ENCODE peak calls at places on chromosomes 13 and 19, in five cellular contexts. One of them, this sample, is unnamed.

GRCh38 chr13:52025475-52026245 is 1.2 kb downstream of the UTP14C start:
- DNase-seq in tibial nerve: no peak
- DNase-seq in suprapubic skin: no peak
- DNase-seq in SK-N-SH: no peak
- DNase-seq in upper lobe of left lung: peak; percentile 23
- DNase-seq in this sample: no peak

GRCh38 chr19:35352448-35353304 is 5.0 kb downstream of the FFAR1 start:
- DNase-seq in suprapubic skin: no peak
- DNase-seq in SK-N-SH: peak; percentile 85
- DNase-seq in upper lobe of left lung: peak; percentile 79
- DNase-seq in tibial nerve: peak; percentile 23
- DNase-seq in this sample: peak; percentile 81

GRCh38 chr19:1365306-1365963 is 18.3 kb upstream of the NDUFS7 start:
- DNase-seq in SK-N-SH: no peak
- DNase-seq in upper lobe of left lung: no peak
- DNase-seq in tibial nerve: no peak
- DNase-seq in suprapubic skin: no peak
- DNase-seq in this sample: no peak

GRCh38 chr13:42354246-42355117 is 82.5 kb downstream of the AKAP11 start:
- DNase-seq in tibial nerve: no peak
- DNase-seq in upper lobe of left lung: no peak
- DNase-seq in SK-N-SH: no peak
- DNase-seq in suprapubic skin: no peak
- DNase-seq in this sample: no peak

GRCh38 chr13:101307181-101307701 is 109.1 kb downstream of the NALCN start:
- DNase-seq in upper lobe of left lung: no peak
- DNase-seq in SK-N-SH: no peak
- DNase-seq in suprapubic skin: no peak
- DNase-seq in tibial nerve: no peak
- DNase-seq in this sample: no peak

GRCh38 chr13:97280478-97280877 is 58.3 kb downstream of the MBNL2 start:
- DNase-seq in suprapubic skin: no peak
- DNase-seq in SK-N-SH: peak; percentile 33
- DNase-seq in tibial nerve: no peak
- DNase-seq in upper lobe of left lung: no peak
- DNase-seq in this sample: no peak

GRCh38 chr13:20546559-20546958 is 20.4 kb upstream of the IFT88 start:
- DNase-seq in suprapubic skin: no peak
- DNase-seq in tibial nerve: no peak
- DNase-seq in upper lobe of left lung: no peak
- DNase-seq in SK-N-SH: no peak
- DNase-seq in this sample: no peak

GRCh38 chr19:18233224-18233825 is 7.1 kb upstream of the PDE4C start:
- DNase-seq in upper lobe of left lung: peak; percentile 41
- DNase-seq in suprapubic skin: no peak
- DNase-seq in tibial nerve: no peak
- DNase-seq in SK-N-SH: peak; percentile 83
- DNase-seq in this sample: no peak

GRCh38 chr13:98507060-98507797 is 69.7 kb downstream of the STK24 start:
- DNase-seq in upper lobe of left lung: peak; percentile 60
- DNase-seq in SK-N-SH: peak; percentile 55
- DNase-seq in tibial nerve: peak; percentile 60
- DNase-seq in suprapubic skin: no peak
- DNase-seq in this sample: peak; percentile 83

GRCh38 chr13:30463820-30464495 is 1.8 kb downstream of the HMGB1 start:
- DNase-seq in SK-N-SH: no peak
- DNase-seq in upper lobe of left lung: peak; percentile 65
- DNase-seq in suprapubic skin: peak; percentile 83
- DNase-seq in tibial nerve: peak; percentile 50
- DNase-seq in this sample: peak; percentile 76

GRCh38 chr19:8361921-8362793 is 1.8 kb upstream of the ANGPTL4 start:
- DNase-seq in SK-N-SH: peak; percentile 84
- DNase-seq in tibial nerve: peak; percentile 92
- DNase-seq in upper lobe of left lung: peak; percentile 97
- DNase-seq in suprapubic skin: peak; percentile 96
- DNase-seq in this sample: peak; percentile 99

GRCh38 chr19:12782424-12783225 is 7.3 kb upstream of the HOOK2 start:
- DNase-seq in tibial nerve: peak; percentile 81
- DNase-seq in upper lobe of left lung: peak; percentile 85
- DNase-seq in suprapubic skin: peak; percentile 92
- DNase-seq in SK-N-SH: peak; percentile 90
- DNase-seq in this sample: peak; percentile 96

GRCh38 chr19:48918801-48919247 is 14.7 kb upstream of the DHDH start:
- DNase-seq in upper lobe of left lung: no peak
- DNase-seq in suprapubic skin: no peak
- DNase-seq in tibial nerve: no peak
- DNase-seq in SK-N-SH: peak; percentile 75
- DNase-seq in this sample: no peak

GRCh38 chr13:37602743-37603381 is 4.3 kb upstream of the POSTN start:
- DNase-seq in upper lobe of left lung: no peak
- DNase-seq in SK-N-SH: peak; percentile 3
- DNase-seq in suprapubic skin: no peak
- DNase-seq in tibial nerve: no peak
- DNase-seq in this sample: no peak

GRCh38 chr13:98173431-98173921 is 3.6 kb downstream of the RNF113B start:
- DNase-seq in SK-N-SH: no peak
- DNase-seq in upper lobe of left lung: no peak
- DNase-seq in tibial nerve: peak; percentile 10
- DNase-seq in suprapubic skin: no peak
- DNase-seq in this sample: peak; percentile 70

GRCh38 chr19:57338798-57339378 is 12.2 kb upstream of the ZNF304 start:
- DNase-seq in suprapubic skin: no peak
- DNase-seq in SK-N-SH: no peak
- DNase-seq in tibial nerve: no peak
- DNase-seq in upper lobe of left lung: no peak
- DNase-seq in this sample: no peak

GRCh38 chr19:10549733-10550132 is 6.0 kb downstream of the ATG4D start:
- DNase-seq in suprapubic skin: no peak
- DNase-seq in tibial nerve: no peak
- DNase-seq in upper lobe of left lung: no peak
- DNase-seq in SK-N-SH: no peak
- DNase-seq in this sample: no peak

GRCh38 chr13:62625214-62625613 is 1209.6 kb upstream of the PCDH20 start:
- DNase-seq in tibial nerve: no peak
- DNase-seq in upper lobe of left lung: no peak
- DNase-seq in SK-N-SH: no peak
- DNase-seq in suprapubic skin: no peak
- DNase-seq in this sample: no peak

GRCh38 chr13:62684359-62684758 is 1268.7 kb upstream of the PCDH20 start:
- DNase-seq in upper lobe of left lung: no peak
- DNase-seq in suprapubic skin: no peak
- DNase-seq in tibial nerve: no peak
- DNase-seq in SK-N-SH: no peak
- DNase-seq in this sample: no peak

GRCh38 chr13:72808917-72809500 is 27.1 kb downstream of the PIBF1 start:
- DNase-seq in upper lobe of left lung: no peak
- DNase-seq in suprapubic skin: no peak
- DNase-seq in tibial nerve: no peak
- DNase-seq in SK-N-SH: peak; percentile 14
- DNase-seq in this sample: no peak

GRCh38 chr13:27339299-27339698 is 68.7 kb downstream of the RASL11A start:
- DNase-seq in SK-N-SH: peak; percentile 61
- DNase-seq in suprapubic skin: no peak
- DNase-seq in upper lobe of left lung: no peak
- DNase-seq in tibial nerve: peak; percentile 29
- DNase-seq in this sample: no peak

GRCh38 chr19:40581531-40581930 is 4.9 kb downstream of the SHKBP1 start:
- DNase-seq in SK-N-SH: no peak
- DNase-seq in suprapubic skin: no peak
- DNase-seq in upper lobe of left lung: no peak
- DNase-seq in tibial nerve: no peak
- DNase-seq in this sample: no peak

GRCh38 chr13:95784161-95784880 is 107.4 kb downstream of the DNAJC3 start:
- DNase-seq in tibial nerve: no peak
- DNase-seq in upper lobe of left lung: no peak
- DNase-seq in suprapubic skin: no peak
- DNase-seq in SK-N-SH: no peak
- DNase-seq in this sample: no peak

GRCh38 chr13:32821149-32821688 is 195.0 kb upstream of the KL start:
- DNase-seq in SK-N-SH: no peak
- DNase-seq in tibial nerve: no peak
- DNase-seq in suprapubic skin: no peak
- DNase-seq in upper lobe of left lung: no peak
- DNase-seq in this sample: no peak

GRCh38 chr19:18611327-18612050 is 1.2 kb upstream of the TMEM59L start:
- DNase-seq in tibial nerve: no peak
- DNase-seq in suprapubic skin: no peak
- DNase-seq in SK-N-SH: peak; percentile 86
- DNase-seq in upper lobe of left lung: no peak
- DNase-seq in this sample: no peak

GRCh38 chr13:57409656-57410055 is 221.9 kb upstream of the PCDH17 start:
- DNase-seq in upper lobe of left lung: no peak
- DNase-seq in tibial nerve: no peak
- DNase-seq in suprapubic skin: no peak
- DNase-seq in SK-N-SH: no peak
- DNase-seq in this sample: no peak

GRCh38 chr19:14530005-14530348 is 583 bp downstream of the TECR start:
- DNase-seq in suprapubic skin: peak; percentile 86
- DNase-seq in SK-N-SH: no peak
- DNase-seq in tibial nerve: no peak
- DNase-seq in upper lobe of left lung: no peak
- DNase-seq in this sample: no peak

GRCh38 chr19:14526423-14526822 is 3.0 kb upstream of the TECR start:
- DNase-seq in suprapubic skin: no peak
- DNase-seq in upper lobe of left lung: no peak
- DNase-seq in SK-N-SH: no peak
- DNase-seq in tibial nerve: no peak
- DNase-seq in this sample: no peak

GRCh38 chr19:14530505-14530904 is 1.1 kb downstream of the TECR start:
- DNase-seq in SK-N-SH: no peak
- DNase-seq in tibial nerve: no peak
- DNase-seq in upper lobe of left lung: no peak
- DNase-seq in suprapubic skin: no peak
- DNase-seq in this sample: no peak

GRCh38 chr19:14528419-14529253 is 758 bp upstream of the TECR start:
- DNase-seq in upper lobe of left lung: no peak
- DNase-seq in tibial nerve: no peak
- DNase-seq in suprapubic skin: no peak
- DNase-seq in SK-N-SH: no peak
- DNase-seq in this sample: peak; percentile 75

GRCh38 chr19:14529254-14530004 is at the start of gene TECR:
- DNase-seq in tibial nerve: peak; percentile 100
- DNase-seq in SK-N-SH: peak; percentile 96
- DNase-seq in upper lobe of left lung: peak; percentile 100
- DNase-seq in suprapubic skin: peak; percentile 100
- DNase-seq in this sample: peak; percentile 100
- TF ChIP-seq EP300 in tibial nerve: peak; percentile 60
- TF ChIP-seq EP300 in SK-N-SH: no peak
- TF ChIP-seq EP300 in upper lobe of left lung: no peak
- TF ChIP-seq EP300 in suprapubic skin: no peak
- TF ChIP-seq EP300 in this sample: no peak

DNA sequence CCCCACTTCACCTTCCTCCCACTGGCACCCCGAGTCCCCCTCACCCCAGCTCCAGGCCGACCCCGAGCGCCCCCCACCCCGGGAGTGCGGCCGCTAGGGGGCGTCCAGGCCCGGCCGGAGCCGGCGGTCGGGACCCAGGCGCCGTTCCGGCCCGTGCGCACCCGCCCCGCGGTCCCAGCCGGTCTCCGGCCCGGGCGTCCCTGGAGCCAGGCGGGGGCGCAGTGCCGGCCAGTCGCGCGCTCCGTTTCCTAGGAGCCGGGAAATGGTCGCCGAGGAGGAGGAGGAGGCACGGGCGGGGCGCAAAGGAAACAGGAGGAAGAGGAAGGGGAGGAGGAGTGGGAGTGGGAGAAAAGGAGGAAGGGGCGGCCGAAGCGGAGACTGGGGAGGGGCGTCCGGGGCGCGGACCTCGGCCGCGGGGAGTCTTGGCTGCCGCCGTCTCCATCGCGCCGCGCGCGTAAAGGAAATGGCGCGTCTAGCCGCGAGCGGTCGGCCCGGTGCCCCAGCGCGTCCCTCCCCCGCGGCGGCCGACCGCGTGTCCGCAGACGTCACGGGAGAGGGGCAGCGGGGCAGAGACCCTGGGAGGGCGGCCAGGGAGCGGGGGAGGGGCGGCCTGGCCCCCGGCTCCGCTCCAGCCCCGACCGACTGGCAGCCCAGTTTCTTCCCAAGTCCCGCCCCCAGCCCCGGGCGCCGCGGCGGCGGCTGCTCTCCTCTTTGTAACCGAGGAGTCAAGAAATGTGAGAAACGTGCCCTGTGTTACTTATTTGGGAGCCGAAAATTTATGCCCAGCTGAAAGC is 1.1 kb upstream of the KCTD15 start:
- DNase-seq in upper lobe of left lung: peak; percentile 69
- DNase-seq in suprapubic skin: no peak
- DNase-seq in SK-N-SH: peak; percentile 96
- DNase-seq in tibial nerve: peak; percentile 45
- DNase-seq in this sample: peak; percentile 88
- TF ChIP-seq EP300 in upper lobe of left lung: no peak
- TF ChIP-seq EP300 in suprapubic skin: no peak
- TF ChIP-seq EP300 in SK-N-SH: no peak
- TF ChIP-seq EP300 in tibial nerve: no peak
- TF ChIP-seq EP300 in this sample: no peak

GRCh38 chr19:4456566-4456842 is 1.1 kb downstream of the UBXN6 start:
- DNase-seq in suprapubic skin: no peak
- DNase-seq in tibial nerve: no peak
- DNase-seq in upper lobe of left lung: peak; percentile 55
- DNase-seq in SK-N-SH: peak; percentile 55
- DNase-seq in this sample: peak; percentile 80

GRCh38 chr19:4455742-4456565 is 1.6 kb downstream of the UBXN6 start:
- DNase-seq in suprapubic skin: no peak
- DNase-seq in upper lobe of left lung: peak; percentile 62
- DNase-seq in tibial nerve: peak; percentile 47
- DNase-seq in SK-N-SH: peak; percentile 49
- DNase-seq in this sample: peak; percentile 95

GRCh38 chr19:4456843-4457653 is 546 bp downstream of the UBXN6 start:
- DNase-seq in upper lobe of left lung: peak; percentile 47
- DNase-seq in SK-N-SH: peak; percentile 98
- DNase-seq in tibial nerve: peak; percentile 28
- DNase-seq in suprapubic skin: no peak
- DNase-seq in this sample: no peak

GRCh38 chr19:4454952-4455738 is 2.4 kb downstream of the UBXN6 start:
- DNase-seq in suprapubic skin: no peak
- DNase-seq in tibial nerve: no peak
- DNase-seq in upper lobe of left lung: no peak
- DNase-seq in SK-N-SH: no peak
- DNase-seq in this sample: no peak

GRCh38 chr19:4457654-4458406 is at the start of gene UBXN6:
- DNase-seq in upper lobe of left lung: peak; percentile 100
- DNase-seq in suprapubic skin: peak; percentile 99
- DNase-seq in SK-N-SH: peak; percentile 92
- DNase-seq in tibial nerve: peak; percentile 97
- DNase-seq in this sample: peak; percentile 99
- TF ChIP-seq EP300 in upper lobe of left lung: no peak
- TF ChIP-seq EP300 in suprapubic skin: no peak
- TF ChIP-seq EP300 in SK-N-SH: peak; percentile 29
- TF ChIP-seq EP300 in tibial nerve: peak; percentile 28
- TF ChIP-seq EP300 in this sample: no peak

DNA sequence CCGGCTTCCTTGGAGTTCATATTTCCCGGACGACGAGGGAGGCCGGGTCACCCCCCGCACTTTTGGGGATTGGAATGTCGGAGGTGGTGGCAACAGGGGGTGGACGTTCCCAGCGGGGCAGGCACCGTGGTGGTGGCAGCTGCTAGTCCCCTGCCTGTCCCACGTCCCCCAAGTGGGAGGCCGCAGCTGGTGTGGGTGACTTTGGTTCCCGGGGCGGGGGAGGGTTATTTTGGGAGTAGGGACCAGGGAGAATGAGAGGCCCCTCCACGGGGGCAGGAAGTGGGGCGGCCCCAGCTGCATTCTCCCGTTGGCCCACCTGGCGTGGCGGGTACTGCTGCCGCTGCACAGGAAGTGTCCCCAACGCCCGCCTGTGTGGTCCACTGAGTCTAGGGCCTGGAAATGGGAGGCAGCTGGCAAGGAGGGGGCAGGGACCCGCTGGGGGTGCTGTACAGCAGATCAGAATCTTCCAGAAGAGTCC is 11.1 kb upstream of the PLIN3 start:
- DNase-seq in SK-N-SH: no peak
- DNase-seq in upper lobe of left lung: no peak
- DNase-seq in tibial nerve: no peak
- DNase-seq in suprapubic skin: no peak
- DNase-seq in this sample: no peak
- TF ChIP-seq EP300 in SK-N-SH: no peak
- TF ChIP-seq EP300 in upper lobe of left lung: no peak
- TF ChIP-seq EP300 in tibial nerve: no peak
- TF ChIP-seq EP300 in suprapubic skin: no peak
- TF ChIP-seq EP300 in this sample: no peak